ENCODE peak calls at places on chromosomes 5 and 9, in seven cellular contexts. F is K562, I is HCT116, E is HepG2, V is SK-N-SH, Q is GM12878, H is H1. Z is an unnamed sample.

GRCh38 chr9:111744363-111744762 is 50.4 kb downstream of the SHOC1 start:
- DNase-seq in Q (no peak), F (no peak), V (no peak), I (no peak), E (no peak), H (no peak), Z (no peak)

GRCh38 chr5:106205916-106206571 is 1464.7 kb downstream of the EFNA5 start:
- DNase-seq in E (no peak), V (no peak), F (no peak), I (no peak), H (no peak), Q (no peak), Z (no peak)

GRCh38 chr9:33239922-33240321 is at the start of gene SPINK4:
- DNase-seq in V (peak), H (no peak), F (peak), E (peak), Q (no peak), I (no peak), Z (no peak)

GRCh38 chr9:37034320-37034937 is 361 bp upstream of the PAX5 start:
- DNase-seq in I (no peak), F (no peak), Q (no peak), E (no peak), V (peak), H (no peak), Z (no peak)

GRCh38 chr5:57805170-57805569 is 322.6 kb upstream of the ACTBL2 start:
- DNase-seq in Q (no peak), E (no peak), I (no peak), F (no peak), H (no peak), V (no peak), Z (no peak)

GRCh38 chr5:17258429-17258828 is 41.0 kb downstream of the BASP1 start:
- DNase-seq in V (no peak), Q (no peak), F (no peak), H (no peak), I (no peak), E (no peak), Z (no peak)

GRCh38 chr9:98971168-98971914 is 27.6 kb downstream of the COL15A1 start:
- DNase-seq in F (peak), E (peak), Q (no peak), I (no peak), H (no peak), V (no peak), Z (no peak)

GRCh38 chr5:107878676-107879075 is 207.9 kb upstream of the EFNA5 start:
- DNase-seq in I (no peak), F (no peak), Q (no peak), E (no peak), H (no peak), V (peak), Z (no peak)

GRCh38 chr5:29462261-29462660 is 1731.2 kb upstream of the CDH6 start:
- DNase-seq in Q (no peak), V (no peak), I (no peak), E (no peak), H (no peak), F (no peak), Z (no peak)

GRCh38 chr5:65041296-65042158 is 272.8 kb downstream of the CWC27 start:
- DNase-seq in E (no peak), F (no peak), H (no peak), Q (no peak), I (no peak), V (no peak), Z (no peak)

GRCh38 chr9:96554326-96554725 is 65.3 kb downstream of the CDC14B start:
- DNase-seq in F (no peak), V (no peak), Q (no peak), I (no peak), E (no peak), H (no peak), Z (no peak)

GRCh38 chr9:130791279-130791894 is 43.7 kb upstream of the ABL1 start:
- DNase-seq in V (no peak), Q (no peak), E (no peak), I (no peak), H (no peak), F (no peak), Z (no peak)

GRCh38 chr5:58037899-58038298 is 422.0 kb downstream of the PLK2 start:
- DNase-seq in E (no peak), V (no peak), H (no peak), I (no peak), Q (no peak), F (no peak), Z (no peak)

GRCh38 chr9:83623634-83623991 is 670 bp downstream of the IDNK start:
- DNase-seq in I (no peak), V (no peak), F (peak), E (peak), H (no peak), Q (no peak), Z (no peak)

GRCh38 chr9:83622814-83623633 is at the start of gene IDNK:
- DNase-seq in Q (no peak), F (peak), V (peak), H (no peak), E (peak), I (peak), Z (peak)

GRCh38 chr9:83617299-83617698 is 5.6 kb upstream of the IDNK start:
- DNase-seq in V (no peak), I (no peak), F (no peak), E (no peak), H (no peak), Q (no peak), Z (no peak)

GRCh38 chr9:83622433-83622813 is 520 bp upstream of the IDNK start:
- DNase-seq in V (peak), E (no peak), Q (no peak), H (no peak), I (no peak), F (no peak), Z (no peak)

GRCh38 chr9:83620841-83621636 is 1.9 kb upstream of the IDNK start:
- DNase-seq in Q (no peak), I (peak), E (peak), V (peak), H (peak), F (peak), Z (no peak)
- TF ChIP-seq JUND in Q (no peak), I (no peak), E (no peak), V (no peak), H (no peak), F (no peak), Z (no peak)

GRCh38 chr5:180720501-180720900 is 19.4 kb downstream of the OR2Y1 start:
- DNase-seq in V (no peak), I (no peak), E (no peak), Q (no peak), H (no peak), F (no peak), Z (no peak)

GRCh38 chr5:180723936-180724335 is 15.9 kb downstream of the OR2Y1 start:
- DNase-seq in E (no peak), Q (no peak), F (no peak), V (no peak), H (no peak), I (no peak), Z (no peak)

GRCh38 chr5:180719781-180720180 is 20.1 kb downstream of the OR2Y1 start:
- DNase-seq in F (no peak), E (no peak), I (no peak), V (no peak), Q (no peak), H (no peak), Z (no peak)

GRCh38 chr5:180717989-180718388 is 21.9 kb downstream of the OR2Y1 start:
- DNase-seq in Q (peak), I (no peak), F (no peak), H (no peak), E (no peak), V (no peak), Z (no peak)

DNA sequence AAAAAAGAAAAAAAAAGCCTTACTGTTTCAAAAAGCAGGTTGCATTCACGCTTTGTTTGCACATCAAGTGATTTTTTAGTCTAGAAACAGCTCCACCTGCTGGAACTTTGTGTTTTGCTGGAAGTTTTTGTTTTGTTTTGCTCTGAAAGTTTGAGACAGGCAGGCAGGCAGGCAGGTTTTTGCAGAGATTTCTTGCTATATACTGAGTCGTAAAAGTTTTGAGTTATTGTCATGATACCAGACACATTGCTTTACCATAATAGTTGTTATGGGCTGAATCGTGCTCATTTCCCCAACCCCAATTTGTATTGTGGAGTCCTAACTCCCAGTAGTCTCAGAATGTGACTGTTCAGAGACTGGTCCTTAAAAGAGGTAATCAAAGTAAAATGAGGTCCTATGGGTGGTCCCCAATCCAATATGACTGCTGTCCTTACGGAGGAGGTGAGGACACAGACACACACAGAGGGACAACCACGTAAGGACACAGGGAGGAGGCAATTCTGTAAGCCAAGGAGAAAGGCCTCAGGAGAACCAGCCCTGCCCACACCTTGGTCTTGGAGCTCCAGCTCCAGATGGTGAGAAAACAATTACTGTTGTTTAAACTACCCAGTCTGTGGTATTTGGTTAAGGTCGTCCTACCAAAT is 20.9 kb downstream of the OR2Y1 start:
- DNase-seq in I (peak), F (peak), Q (no peak), V (peak), H (no peak), E (peak), Z (peak)
- TF ChIP-seq JUND in I (no peak), F (no peak), Q (no peak), V (no peak), H (no peak), E (no peak), Z (no peak)

GRCh38 chr5:98796197-98796972 is 22.9 kb downstream of the RGMB start:
- DNase-seq in F (peak), H (no peak), I (no peak), V (peak), Q (no peak), E (peak), Z (peak)
- TF ChIP-seq JUND in F (no peak), H (peak), I (no peak), V (no peak), Q (no peak), E (no peak), Z (peak)

GRCh38 chr9:76529667-76530066 is 70.7 kb downstream of the GCNT1 start:
- DNase-seq in E (no peak), V (no peak), Q (no peak), H (no peak), F (no peak), I (no peak), Z (no peak)
- TF ChIP-seq JUND in E (no peak), V (no peak), Q (no peak), H (no peak), F (no peak), I (no peak), Z (no peak)

DNA sequence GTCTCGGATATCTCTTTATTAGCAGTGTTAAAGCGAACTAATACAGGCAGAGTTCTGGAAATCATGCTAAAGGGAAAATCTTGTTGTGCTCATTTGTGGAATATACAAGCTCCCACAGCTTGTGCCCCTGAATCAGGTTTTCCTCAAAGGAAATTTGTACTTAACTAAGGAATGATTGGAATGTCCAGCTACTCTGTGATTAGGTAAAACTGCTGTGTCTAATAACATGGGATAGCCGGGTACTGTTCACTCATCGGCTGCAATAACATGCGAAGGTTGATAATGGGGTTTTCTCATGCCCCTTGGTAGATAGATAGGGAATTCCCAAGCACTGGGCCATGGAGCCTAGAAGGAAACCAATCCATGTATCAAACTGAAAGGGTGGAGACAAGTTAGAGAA is 306.7 kb downstream of the NR2F1-AS1 start:
- DNase-seq in Q (no peak), I (no peak), H (no peak), V (no peak), E (no peak), F (no peak), Z (no peak)
- TF ChIP-seq JUND in Q (no peak), I (no peak), H (no peak), V (no peak), E (no peak), F (no peak), Z (no peak)

GRCh38 chr9:70480405-70480980 is 66.0 kb upstream of the KLF9 start:
- DNase-seq in H (no peak), V (peak), I (no peak), E (no peak), Q (no peak), F (no peak), Z (peak)
- TF ChIP-seq JUND in H (no peak), V (no peak), I (no peak), E (no peak), Q (no peak), F (no peak), Z (peak)